ENCODE peak calls at places on chromosomes 4 and X, in nine cellular contexts. P is NB4; L is transverse colon; I is CD8-positive, alpha-beta T cell; W is progenitor cell of endocrine pancreas; Q is AG09319; Z is A549; R is brain microvascular endothelial cell; D is IMR-90. H is an unnamed sample.

GRCh38 chrX:72305286-72306084 is at the start of gene CITED1:
- DNase-seq in I (no peak), Z (peak), D (no peak), P (peak), L (no peak), W (no peak), R (no peak), Q (no peak), H (no peak)

GRCh38 chr4:149595500-149595899 is 220.1 kb downstream of the IQCM start:
- DNase-seq in W (no peak), I (no peak), R (peak), Z (no peak), Q (no peak), P (no peak), D (no peak), L (no peak), H (no peak)

GRCh38 chr4:94577136-94577535 is 125.4 kb downstream of the PDLIM5 start:
- DNase-seq in I (no peak), D (peak), W (no peak), P (no peak), L (peak), Q (no peak), R (peak), Z (no peak), H (no peak)

GRCh38 chr4:10981611-10982010 is 297.0 kb upstream of the CLNK start:
- DNase-seq in Q (no peak), D (no peak), W (no peak), L (no peak), P (no peak), I (no peak), Z (no peak), R (no peak), H (no peak)

GRCh38 chr4:188781655-188782054 is 642.4 kb downstream of the TRIML1 start:
- DNase-seq in W (no peak), P (peak), Z (peak), R (peak), D (peak), Q (no peak), I (no peak), L (no peak), H (no peak)

GRCh38 chrX:11791090-11791489 is 33.1 kb downstream of the MSL3 start:
- DNase-seq in R (no peak), L (no peak), I (no peak), W (no peak), P (no peak), Z (no peak), Q (no peak), D (no peak), H (no peak)

GRCh38 chr4:30721353-30722091 is 1.4 kb downstream of the PCDH7 start:
- DNase-seq in R (no peak), I (no peak), D (peak), P (no peak), Z (peak), L (peak), W (peak), Q (no peak), H (peak)

GRCh38 chrX:132090370-132091152 is 37.3 kb downstream of the FRMD7 start:
- DNase-seq in Q (no peak), Z (no peak), P (peak), D (no peak), W (no peak), L (no peak), R (no peak), I (no peak), H (no peak)

GRCh38 chr4:124111922-124112321 is 600.6 kb downstream of the ANKRD50 start:
- DNase-seq in R (peak), L (no peak), D (peak), Z (peak), W (peak), P (peak), Q (peak), I (no peak), H (no peak)

GRCh38 chrX:48971325-48972213 is at the start of gene KCND1:
- DNase-seq in L (peak), P (no peak), I (no peak), W (peak), Z (no peak), R (peak), D (peak), Q (no peak), H (peak)

GRCh38 chr4:4913147-4913561 is 53.7 kb downstream of the MSX1 start:
- DNase-seq in Q (no peak), W (no peak), I (no peak), Z (no peak), P (no peak), L (no peak), D (no peak), R (no peak), H (no peak)

GRCh38 chrX:134202561-134202960 is 34.4 kb upstream of the CCDC160 start:
- DNase-seq in Q (no peak), W (no peak), D (no peak), R (no peak), L (no peak), Z (no peak), I (no peak), P (no peak), H (no peak)

GRCh38 chr4:83490876-83491450 is 6.1 kb upstream of the ABRAXAS1 start:
- DNase-seq in W (no peak), P (peak), Z (peak), D (peak), I (no peak), Q (no peak), L (no peak), R (peak), H (no peak)

GRCh38 chr4:3074846-3075651 is 568 bp downstream of the HTT start:
- DNase-seq in Q (no peak), R (peak), Z (peak), P (peak), W (peak), D (peak), I (peak), L (peak), H (peak)

GRCh38 chr4:38696697-38697096 is 32.7 kb downstream of the KLF3 start:
- DNase-seq in P (no peak), I (no peak), W (no peak), Q (no peak), L (no peak), R (no peak), Z (no peak), D (no peak), H (no peak)

GRCh38 chr4:143335979-143336827 is 473 bp upstream of the GAB1 start:
- DNase-seq in Q (peak), I (no peak), Z (peak), W (peak), R (peak), P (peak), D (peak), L (peak), H (peak)

GRCh38 chr4:16583764-16584163 is 314.7 kb downstream of the LDB2 start:
- DNase-seq in W (no peak), D (peak), L (no peak), P (no peak), Z (no peak), R (peak), I (no peak), Q (no peak), H (no peak)

GRCh38 chrX:20414066-20414465 is 147.4 kb upstream of the RPS6KA3 start:
- DNase-seq in P (no peak), W (no peak), Q (no peak), Z (no peak), R (no peak), I (no peak), L (no peak), D (no peak), H (no peak)

GRCh38 chr4:6885953-6886557 is 23.6 kb upstream of the TBC1D14 start:
- DNase-seq in D (peak), W (no peak), Q (no peak), P (peak), R (peak), L (no peak), Z (no peak), I (no peak), H (no peak)

GRCh38 chr4:107392951-107393350 is 327.1 kb downstream of the PAPSS1 start:
- DNase-seq in W (no peak), Q (no peak), P (no peak), R (no peak), D (peak), L (no peak), Z (no peak), I (no peak), H (no peak)

GRCh38 chr4:131046821-131047220 is 1950.9 kb downstream of the C4orf33 start:
- DNase-seq in Q (no peak), Z (no peak), L (no peak), I (no peak), R (no peak), P (no peak), W (no peak), D (no peak), H (no peak)

GRCh38 chr4:158817562-158818370 is 48.9 kb downstream of the FNIP2 start:
- DNase-seq in Q (no peak), I (no peak), Z (no peak), W (no peak), D (no peak), L (no peak), P (peak), R (peak), H (no peak)

GRCh38 chr4:147198411-147199051 is 252.9 kb upstream of the TTC29 start:
- DNase-seq in W (no peak), R (no peak), Q (no peak), P (no peak), I (no peak), Z (no peak), D (peak), L (no peak), H (no peak)

GRCh38 chr4:1864076-1865008 is 6.9 kb upstream of the NSD2 start:
- DNase-seq in L (no peak), I (no peak), W (no peak), D (no peak), R (no peak), Z (no peak), Q (no peak), P (no peak), H (no peak)

DNA sequence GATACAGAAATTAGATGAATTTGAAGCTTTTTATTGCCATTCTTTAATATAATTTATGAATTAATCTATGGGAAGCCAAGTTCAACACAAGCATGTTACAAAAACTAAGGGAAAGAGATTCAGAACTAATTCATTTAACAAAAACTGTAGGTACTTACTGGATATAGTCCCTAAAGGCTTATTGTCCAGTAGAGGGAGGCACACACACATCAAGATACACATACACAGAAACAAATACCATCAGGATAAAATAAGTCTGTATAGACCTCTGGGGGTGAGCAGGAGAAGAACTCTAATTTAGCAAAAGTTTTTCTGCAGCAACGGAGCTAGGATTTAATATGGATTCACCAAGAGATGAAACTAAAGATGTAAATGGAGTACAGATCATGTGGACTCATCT is 83.0 kb upstream of the IL13RA1 start:
- DNase-seq in P (peak), R (peak), D (peak), Z (peak), I (no peak), Q (no peak), L (no peak), W (no peak), H (no peak)
- TF ChIP-seq CTCF in P (peak), R (peak), D (peak), Z (peak), I (no peak), Q (peak), L (peak), W (peak), H (no peak)

GRCh38 chr4:150799207-150799606 is 215.9 kb downstream of the LRBA start:
- DNase-seq in R (no peak), W (no peak), Z (no peak), D (no peak), L (no peak), Q (no peak), P (no peak), I (no peak), H (no peak)
- TF ChIP-seq CTCF in R (peak), W (peak), Z (peak), D (peak), L (no peak), Q (no peak), P (no peak), I (no peak), H (no peak)

GRCh38 chr4:99563310-99564186 is at the start of gene TRMT10A:
- DNase-seq in W (peak), P (peak), I (peak), Q (peak), L (peak), Z (peak), D (peak), R (peak), H (peak)
- TF ChIP-seq CTCF in W (no peak), P (no peak), I (no peak), Q (no peak), L (no peak), Z (no peak), D (no peak), R (peak), H (no peak)

DNA sequence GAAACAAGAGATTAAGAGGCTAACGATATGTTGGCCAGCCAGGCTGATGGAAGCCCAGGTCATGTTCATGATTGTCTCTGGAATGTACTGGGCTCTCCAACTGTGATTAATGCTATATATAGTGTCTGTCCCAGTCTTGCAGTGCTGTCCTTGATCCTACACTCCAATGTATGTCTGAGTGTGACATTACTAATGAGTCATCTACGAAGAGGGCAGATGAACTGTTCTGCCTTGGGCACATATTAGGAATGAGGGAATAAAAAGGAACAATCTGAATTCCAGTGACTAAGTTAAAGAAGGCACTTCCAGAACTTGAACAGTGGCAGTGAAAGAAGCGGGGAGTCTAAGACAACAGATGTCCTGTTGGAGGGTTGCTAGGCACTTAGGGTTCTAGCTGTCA is 142.1 kb downstream of the PDGFRA start:
- DNase-seq in Q (no peak), P (no peak), D (no peak), Z (no peak), R (no peak), L (no peak), W (no peak), I (no peak), H (no peak)
- TF ChIP-seq CTCF in Q (no peak), P (no peak), D (no peak), Z (no peak), R (no peak), L (no peak), W (no peak), I (no peak), H (no peak)

GRCh38 chr4:141158219-141158618 is 24.9 kb upstream of the RNF150 start:
- DNase-seq in Q (no peak), R (no peak), W (no peak), L (no peak), P (peak), Z (peak), I (no peak), D (peak), H (no peak)
- TF ChIP-seq CTCF in Q (peak), R (peak), W (peak), L (peak), P (no peak), Z (peak), I (no peak), D (peak), H (peak)

DNA sequence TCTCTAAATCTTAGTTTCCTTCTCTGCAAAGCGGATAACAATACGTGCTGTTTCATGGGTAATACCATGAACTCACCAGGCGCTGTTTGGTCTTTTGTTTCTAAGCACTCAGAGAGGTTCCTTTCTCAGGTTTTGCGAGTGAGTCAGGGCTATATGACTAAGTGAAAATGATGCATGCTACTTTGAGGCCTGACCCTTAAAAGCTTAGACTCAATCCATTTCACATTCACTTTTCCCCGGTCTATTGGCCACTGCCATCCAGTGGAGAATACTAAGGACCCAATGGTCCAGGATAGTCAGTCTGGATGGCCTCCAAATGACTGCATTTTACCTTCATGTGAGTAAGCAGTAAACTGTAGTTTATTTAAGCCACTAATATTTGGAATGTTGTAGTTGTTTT is 400.8 kb upstream of the SLIT2 start:
- DNase-seq in Z (no peak), P (no peak), W (no peak), D (peak), R (peak), I (no peak), Q (no peak), L (no peak), H (no peak)
- TF ChIP-seq CTCF in Z (no peak), P (no peak), W (no peak), D (peak), R (peak), I (no peak), Q (no peak), L (no peak), H (no peak)

GRCh38 chrX:75596178-75596577 is 73.3 kb upstream of the ZDHHC15 start:
- DNase-seq in R (no peak), Q (no peak), P (no peak), L (no peak), W (no peak), I (no peak), Z (no peak), D (no peak), H (no peak)
- TF ChIP-seq CTCF in R (no peak), Q (no peak), P (no peak), L (no peak), W (no peak), I (no peak), Z (no peak), D (no peak), H (no peak)

GRCh38 chrX:129316461-129316860 is 206.8 kb downstream of the SMARCA1 start:
- DNase-seq in Q (no peak), P (no peak), D (no peak), L (no peak), R (no peak), Z (no peak), I (no peak), W (no peak), H (no peak)

GRCh38 chrX:129323115-129323514 is 200.2 kb downstream of the SMARCA1 start:
- DNase-seq in R (no peak), P (peak), L (no peak), Z (no peak), W (no peak), I (no peak), D (peak), Q (no peak), H (no peak)

GRCh38 chrX:129318375-129318774 is 204.9 kb downstream of the SMARCA1 start:
- DNase-seq in P (peak), R (peak), W (no peak), Q (no peak), L (no peak), Z (peak), I (no peak), D (peak), H (no peak)
- TF ChIP-seq CTCF in P (no peak), R (peak), W (peak), Q (peak), L (no peak), Z (peak), I (no peak), D (peak), H (no peak)

GRCh38 chr4:177381762-177382310 is 60.4 kb downstream of the AGA start:
- DNase-seq in Q (no peak), D (no peak), I (no peak), R (no peak), W (no peak), P (no peak), Z (no peak), L (no peak), H (no peak)

GRCh38 chr4:177375971-177376370 is 66.3 kb downstream of the AGA start:
- DNase-seq in W (no peak), R (no peak), D (no peak), Q (no peak), P (peak), I (no peak), Z (no peak), L (no peak), H (no peak)

GRCh38 chr4:177385576-177386320 is 56.5 kb downstream of the AGA start:
- DNase-seq in R (no peak), I (no peak), D (peak), Z (no peak), L (no peak), Q (peak), P (no peak), W (no peak), H (no peak)

GRCh38 chr4:177384856-177385396 is 57.3 kb downstream of the AGA start:
- DNase-seq in W (no peak), I (no peak), P (no peak), Z (no peak), R (no peak), Q (no peak), D (no peak), L (no peak), H (no peak)

GRCh38 chr4:177380730-177381287 is 61.4 kb downstream of the AGA start:
- DNase-seq in R (no peak), W (no peak), Z (peak), Q (no peak), D (no peak), I (no peak), P (peak), L (no peak), H (no peak)
- TF ChIP-seq CTCF in R (peak), W (peak), Z (peak), Q (no peak), D (peak), I (no peak), P (peak), L (no peak), H (no peak)